ENCODE peak calls at places on chromosome 19, in six cellular contexts. G is IMR-90, L is A549, F is K562, V is HepG2, I is GM12878. C is an unnamed sample.

GRCh38 chr19:7459773-7460172 is 29.1 kb downstream of the PEX11G start:
- DNase-seq in L (no peak), V (no peak), F (no peak), I (no peak), G (no peak), C (no peak)

GRCh38 chr19:57351867-57352266 is 796 bp downstream of the ZNF304 start:
- DNase-seq in I (no peak), L (no peak), V (no peak), F (peak; percentile 17), G (peak; percentile 4), C (no peak)

GRCh38 chr19:48608798-48609263 is 2.3 kb downstream of the SPACA4 start:
- DNase-seq in G (no peak), V (peak; percentile 42), I (no peak), L (peak; percentile 83), F (peak; percentile 67), C (peak; percentile 61)

GRCh38 chr19:8655340-8655709 is 24.9 kb downstream of the NFILZ start:
- DNase-seq in G (no peak), I (no peak), F (peak; percentile 21), V (no peak), L (no peak), C (no peak)

GRCh38 chr19:21322528-21322927 is 6.7 kb downstream of the ZNF708 start:
- DNase-seq in I (no peak), V (no peak), F (no peak), L (no peak), G (no peak), C (no peak)

GRCh38 chr19:43606569-43607229 is 5.2 kb upstream of the SRRM5 start:
- DNase-seq in L (no peak), G (no peak), V (no peak), I (no peak), F (no peak), C (no peak)

GRCh38 chr19:56840452-56841193 is at the start of the genes PEG3 and ZIM2:
- DNase-seq in F (no peak), L (no peak), I (no peak), G (no peak), V (peak; percentile 85), C (no peak)

GRCh38 chr19:38425810-38426466 is at the start of gene RASGRP4:
- DNase-seq in V (no peak), G (no peak), F (peak; percentile 84), L (no peak), I (no peak), C (no peak)

GRCh38 chr19:21611659-21612402 is 106.4 kb downstream of the ZNF429 start:
- DNase-seq in F (no peak), L (no peak), V (no peak), I (no peak), G (no peak), C (no peak)

GRCh38 chr19:42426643-42427042 is 545 bp downstream of the LIPE start:
- DNase-seq in G (no peak), V (no peak), I (no peak), L (no peak), F (no peak), C (no peak)

GRCh38 chr19:18450021-18450933 is 12.3 kb upstream of the ISYNA1 start:
- DNase-seq in V (no peak), I (no peak), F (no peak), G (no peak), L (no peak), C (no peak)
- TF ChIP-seq BHLHE40 in V (no peak), I (no peak), F (no peak), G (no peak), L (no peak), C (no peak)

GRCh38 chr19:1227313-1227626 is 10.5 kb downstream of the CBARP start:
- DNase-seq in L (no peak), G (no peak), I (no peak), V (no peak), F (no peak), C (no peak)

GRCh38 chr19:1229056-1229607 is 8.7 kb downstream of the CBARP start:
- DNase-seq in G (no peak), I (no peak), L (no peak), V (no peak), F (no peak), C (no peak)

GRCh38 chr19:1228161-1228560 is 9.6 kb downstream of the CBARP start:
- DNase-seq in I (no peak), L (no peak), V (no peak), F (no peak), G (no peak), C (no peak)

GRCh38 chr19:1226522-1227312 is 11.1 kb downstream of the CBARP start:
- DNase-seq in F (no peak), G (no peak), V (no peak), I (no peak), L (no peak), C (no peak)

GRCh38 chr19:1227655-1228054 is 10.2 kb downstream of the CBARP start:
- DNase-seq in V (no peak), G (no peak), F (no peak), L (no peak), I (no peak), C (no peak)
- TF ChIP-seq BHLHE40 in V (no peak), G (no peak), F (no peak), L (no peak), I (no peak), C (no peak)

GRCh38 chr19:35120492-35120891 is 4.9 kb downstream of the FXYD3 start:
- DNase-seq in F (no peak), V (no peak), L (peak; percentile 57), I (no peak), G (peak; percentile 66), C (no peak)
- TF ChIP-seq BHLHE40 in F (no peak), V (no peak), L (no peak), I (no peak), G (no peak), C (no peak)

DNA sequence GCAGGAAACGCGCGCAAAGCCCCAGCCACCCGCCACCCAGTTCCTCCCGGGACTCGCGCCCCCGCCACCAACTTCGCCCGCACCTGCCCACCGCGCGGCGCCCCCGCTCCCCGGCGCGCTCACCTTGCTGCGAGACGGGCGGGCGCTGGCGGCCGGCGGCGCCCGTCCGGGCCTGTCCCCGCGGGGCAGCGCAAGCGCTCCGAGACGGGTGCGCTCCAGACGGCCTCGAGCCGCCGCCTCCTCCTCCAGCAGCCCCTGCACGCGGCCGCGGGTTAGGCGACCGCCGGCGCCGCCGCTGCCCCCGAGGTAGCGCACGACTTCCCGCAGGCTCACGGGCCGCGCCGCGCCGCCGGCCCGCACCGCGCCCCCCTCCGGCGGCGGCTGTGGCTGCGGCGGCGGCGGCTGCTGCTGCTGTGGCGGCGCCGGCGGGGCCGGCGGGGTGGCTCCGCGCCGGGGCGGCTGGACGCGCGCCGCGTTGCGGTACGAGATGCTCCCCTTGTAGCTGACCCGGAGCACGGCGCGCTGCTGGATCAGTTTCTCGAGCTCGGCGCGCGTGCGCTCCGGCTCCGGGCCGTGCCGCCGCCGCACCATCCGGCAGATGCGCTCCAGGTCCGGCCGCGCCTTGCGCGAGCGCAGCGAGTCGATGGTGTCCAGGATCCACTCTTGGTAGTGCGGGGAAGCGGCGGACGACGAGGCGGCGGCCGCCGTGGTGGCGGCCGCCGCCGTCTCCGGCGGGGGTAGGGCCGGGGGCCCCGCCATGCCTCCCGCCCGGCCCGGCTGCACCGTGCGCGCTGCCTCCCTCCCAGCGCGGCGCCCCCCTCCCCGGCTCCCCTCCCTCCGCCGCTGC is 666 bp downstream of the SAMD1 start:
- DNase-seq in I (no peak), V (no peak), G (peak; percentile 74), L (peak; percentile 69), F (peak; percentile 70), C (peak; percentile 50)
- TF ChIP-seq BHLHE40 in I (peak; percentile 88), V (no peak), G (no peak), L (no peak), F (peak; percentile 34), C (no peak)

GRCh38 chr19:46297700-46298476 is 1.0 kb downstream of the HIF3A start:
- DNase-seq in V (no peak), F (peak; percentile 55), I (no peak), G (no peak), L (no peak), C (no peak)
- TF ChIP-seq BHLHE40 in V (no peak), F (no peak), I (no peak), G (no peak), L (no peak), C (no peak)

GRCh38 chr19:40928859-40929258 is 46.8 kb upstream of the CYP2A7 start:
- DNase-seq in G (no peak), V (no peak), F (no peak), I (no peak), L (no peak), C (no peak)
- TF ChIP-seq BHLHE40 in G (no peak), V (no peak), F (no peak), I (no peak), L (no peak), C (no peak)

DNA sequence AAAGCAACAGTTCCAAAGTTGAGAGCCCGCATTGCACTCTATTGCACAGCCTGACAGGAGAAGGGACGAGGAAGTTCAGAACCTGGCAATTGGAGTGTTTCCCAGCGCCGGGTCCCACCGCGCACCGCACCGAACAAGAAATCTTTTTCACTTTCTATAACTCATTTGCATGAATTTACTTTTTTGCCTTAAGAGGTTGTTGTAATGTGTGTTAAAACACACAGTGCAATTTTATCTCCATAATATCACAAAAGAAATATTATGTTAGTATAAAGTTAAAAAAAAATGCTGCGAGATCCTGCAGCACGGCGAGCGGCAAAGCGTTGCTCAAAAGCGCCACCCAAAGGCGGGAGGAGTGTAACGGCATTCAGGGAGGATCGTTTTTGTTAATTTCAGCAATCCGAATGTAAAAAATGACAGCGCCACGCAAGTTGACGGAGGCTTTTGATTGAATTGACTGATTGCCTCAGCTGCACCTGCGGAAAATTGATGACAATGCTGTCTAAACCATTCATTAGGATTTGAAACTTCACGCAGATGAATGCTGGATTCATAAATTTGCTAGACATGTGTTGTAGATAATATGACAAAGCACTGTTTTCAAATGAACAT is 303.6 kb upstream of the ZNF507 start:
- DNase-seq in F (peak; percentile 59), V (peak; percentile 16), I (no peak), L (peak; percentile 47), G (peak; percentile 31), C (peak; percentile 64)
- TF ChIP-seq BHLHE40 in F (no peak), V (no peak), I (no peak), L (no peak), G (no peak), C (no peak)

GRCh38 chr19:3323026-3323425 is 43.4 kb upstream of the NFIC start:
- DNase-seq in V (no peak), G (no peak), L (no peak), I (no peak), F (no peak), C (no peak)

GRCh38 chr19:3324405-3324856 is 42.0 kb upstream of the NFIC start:
- DNase-seq in G (no peak), V (peak; percentile 52), L (peak; percentile 57), F (peak; percentile 79), I (no peak), C (peak; percentile 76)

GRCh38 chr19:3323704-3324103 is 42.7 kb upstream of the NFIC start:
- DNase-seq in G (no peak), V (no peak), F (no peak), L (no peak), I (no peak), C (no peak)

GRCh38 chr19:3322199-3322978 is 44.0 kb upstream of the NFIC start:
- DNase-seq in V (no peak), I (no peak), F (no peak), G (no peak), L (no peak), C (no peak)

DNA sequence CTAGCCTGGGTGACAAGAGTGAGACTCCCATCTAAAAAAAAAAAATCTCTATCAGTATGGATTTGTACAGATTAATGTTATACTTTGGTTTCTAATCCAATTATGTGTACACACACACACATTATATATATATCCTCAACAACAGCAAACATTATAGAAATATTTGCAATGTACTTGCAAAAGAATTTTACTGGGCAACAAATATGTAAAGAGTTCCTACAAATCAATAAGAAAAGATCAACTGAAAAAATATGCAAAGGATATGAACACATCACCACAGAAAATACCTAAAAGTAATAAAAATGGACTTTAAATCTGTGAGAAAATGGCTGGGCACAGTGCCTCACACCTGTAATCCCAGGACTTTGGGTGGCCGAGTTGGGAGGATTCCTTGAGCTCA is 40.9 kb upstream of the NFIC start:
- DNase-seq in L (no peak), V (no peak), F (no peak), I (no peak), G (no peak), C (no peak)
- TF ChIP-seq BHLHE40 in L (no peak), V (no peak), F (no peak), I (no peak), G (no peak), C (no peak)

C was measured in HEK293T.